ENCODE peak calls at places on chromosome 10, in seven cellular contexts. One of them, this sample, is unnamed.

GRCh38 chr10:4670737-4671136 is 155.3 kb upstream of the AKR1E2 start:
- DNase-seq in GM06990: no peak
- DNase-seq in retinal pigment epithelial cell: no peak
- DNase-seq in LHCN-M2: peak
- DNase-seq in heart right ventricle: no peak
- DNase-seq in H1: no peak
- DNase-seq in Daoy: no peak
- DNase-seq in this sample: no peak

GRCh38 chr10:36559412-36559811 is 566.0 kb upstream of the ANKRD30A start:
- DNase-seq in GM06990: no peak
- DNase-seq in retinal pigment epithelial cell: no peak
- DNase-seq in LHCN-M2: no peak
- DNase-seq in heart right ventricle: no peak
- DNase-seq in H1: no peak
- DNase-seq in Daoy: no peak
- DNase-seq in this sample: no peak

GRCh38 chr10:32958992-32959703 is 1.1 kb upstream of the ITGB1 start:
- DNase-seq in GM06990: peak
- DNase-seq in retinal pigment epithelial cell: no peak
- DNase-seq in LHCN-M2: peak
- DNase-seq in heart right ventricle: no peak
- DNase-seq in H1: no peak
- DNase-seq in Daoy: no peak
- DNase-seq in this sample: peak

GRCh38 chr10:6069101-6069931 is 7.1 kb upstream of the IL2RA start:
- DNase-seq in GM06990: no peak
- DNase-seq in retinal pigment epithelial cell: no peak
- DNase-seq in LHCN-M2: peak
- DNase-seq in heart right ventricle: no peak
- DNase-seq in H1: no peak
- DNase-seq in Daoy: peak
- DNase-seq in this sample: no peak

GRCh38 chr10:77289790-77290189 is 347.8 kb downstream of the KCNMA1 start:
- DNase-seq in GM06990: no peak
- DNase-seq in retinal pigment epithelial cell: no peak
- DNase-seq in LHCN-M2: no peak
- DNase-seq in heart right ventricle: no peak
- DNase-seq in H1: no peak
- DNase-seq in Daoy: peak
- DNase-seq in this sample: no peak

GRCh38 chr10:93080350-93081046 is 6.8 kb downstream of the CYP26A1 start:
- DNase-seq in GM06990: no peak
- DNase-seq in retinal pigment epithelial cell: no peak
- DNase-seq in LHCN-M2: peak
- DNase-seq in heart right ventricle: peak
- DNase-seq in H1: no peak
- DNase-seq in Daoy: no peak
- DNase-seq in this sample: peak

GRCh38 chr10:132788180-132788830 is 2.4 kb upstream of the NKX6-2 start:
- DNase-seq in GM06990: peak
- DNase-seq in retinal pigment epithelial cell: no peak
- DNase-seq in LHCN-M2: peak
- DNase-seq in heart right ventricle: no peak
- DNase-seq in H1: no peak
- DNase-seq in Daoy: peak
- DNase-seq in this sample: peak

GRCh38 chr10:19908991-19909699 is 92.9 kb downstream of the PLXDC2 start:
- DNase-seq in GM06990: no peak
- DNase-seq in retinal pigment epithelial cell: no peak
- DNase-seq in LHCN-M2: peak
- DNase-seq in heart right ventricle: no peak
- DNase-seq in H1: no peak
- DNase-seq in Daoy: no peak
- DNase-seq in this sample: no peak

GRCh38 chr10:43076311-43076875 is 476 bp upstream of the RET start:
- DNase-seq in GM06990: no peak
- DNase-seq in retinal pigment epithelial cell: no peak
- DNase-seq in LHCN-M2: no peak
- DNase-seq in heart right ventricle: peak
- DNase-seq in H1: no peak
- DNase-seq in Daoy: peak
- DNase-seq in this sample: no peak

GRCh38 chr10:130689743-130690626 is 553.8 kb downstream of the GLRX3 start:
- DNase-seq in GM06990: no peak
- DNase-seq in retinal pigment epithelial cell: no peak
- DNase-seq in LHCN-M2: no peak
- DNase-seq in heart right ventricle: no peak
- DNase-seq in H1: no peak
- DNase-seq in Daoy: no peak
- DNase-seq in this sample: no peak

GRCh38 chr10:103188853-103189252 is 4.2 kb downstream of the NT5C2 start:
- DNase-seq in GM06990: no peak
- DNase-seq in retinal pigment epithelial cell: peak
- DNase-seq in LHCN-M2: no peak
- DNase-seq in heart right ventricle: no peak
- DNase-seq in H1: no peak
- DNase-seq in Daoy: no peak
- DNase-seq in this sample: no peak

GRCh38 chr10:132368881-132369635 is 27.9 kb upstream of the PWWP2B start:
- DNase-seq in GM06990: no peak
- DNase-seq in retinal pigment epithelial cell: no peak
- DNase-seq in LHCN-M2: peak
- DNase-seq in heart right ventricle: no peak
- DNase-seq in H1: no peak
- DNase-seq in Daoy: no peak
- DNase-seq in this sample: no peak

GRCh38 chr10:130686680-130687300 is 550.6 kb downstream of the GLRX3 start:
- DNase-seq in GM06990: no peak
- DNase-seq in retinal pigment epithelial cell: no peak
- DNase-seq in LHCN-M2: no peak
- DNase-seq in heart right ventricle: no peak
- DNase-seq in H1: peak
- DNase-seq in Daoy: no peak
- DNase-seq in this sample: no peak

GRCh38 chr10:327889-328809 is 192.9 kb downstream of the ZMYND11 start:
- DNase-seq in GM06990: no peak
- DNase-seq in retinal pigment epithelial cell: no peak
- DNase-seq in LHCN-M2: no peak
- DNase-seq in heart right ventricle: no peak
- DNase-seq in H1: no peak
- DNase-seq in Daoy: no peak
- DNase-seq in this sample: no peak

GRCh38 chr10:119205926-119206602 is 1.3 kb upstream of the GRK5 start:
- DNase-seq in GM06990: no peak
- DNase-seq in retinal pigment epithelial cell: no peak
- DNase-seq in LHCN-M2: no peak
- DNase-seq in heart right ventricle: peak
- DNase-seq in H1: no peak
- DNase-seq in Daoy: peak
- DNase-seq in this sample: peak

GRCh38 chr10:48464121-48464870 is 140.6 kb downstream of the ARHGAP22 start:
- DNase-seq in GM06990: no peak
- DNase-seq in retinal pigment epithelial cell: no peak
- DNase-seq in LHCN-M2: no peak
- DNase-seq in heart right ventricle: no peak
- DNase-seq in H1: no peak
- DNase-seq in Daoy: no peak
- DNase-seq in this sample: no peak

GRCh38 chr10:103890194-103890658 is 27.8 kb downstream of the STN1 start:
- DNase-seq in GM06990: no peak
- DNase-seq in retinal pigment epithelial cell: no peak
- DNase-seq in LHCN-M2: no peak
- DNase-seq in heart right ventricle: no peak
- DNase-seq in H1: no peak
- DNase-seq in Daoy: peak
- DNase-seq in this sample: no peak

GRCh38 chr10:104293021-104293420 is 24.0 kb downstream of the GSTO2 start:
- DNase-seq in GM06990: no peak
- DNase-seq in retinal pigment epithelial cell: no peak
- DNase-seq in LHCN-M2: peak
- DNase-seq in heart right ventricle: no peak
- DNase-seq in H1: no peak
- DNase-seq in Daoy: no peak
- DNase-seq in this sample: no peak

GRCh38 chr10:103666109-103666508 is 172.6 kb downstream of the NEURL1 start:
- DNase-seq in GM06990: no peak
- DNase-seq in retinal pigment epithelial cell: no peak
- DNase-seq in LHCN-M2: peak
- DNase-seq in heart right ventricle: no peak
- DNase-seq in H1: no peak
- DNase-seq in Daoy: peak
- DNase-seq in this sample: no peak

GRCh38 chr10:102120987-102121738 is 995 bp upstream of the LDB1 start:
- DNase-seq in GM06990: no peak
- DNase-seq in retinal pigment epithelial cell: no peak
- DNase-seq in LHCN-M2: peak
- DNase-seq in heart right ventricle: peak
- DNase-seq in H1: peak
- DNase-seq in Daoy: peak
- DNase-seq in this sample: no peak

GRCh38 chr10:31664803-31665202 is 263.8 kb downstream of the ARHGAP12 start:
- DNase-seq in GM06990: no peak
- DNase-seq in retinal pigment epithelial cell: no peak
- DNase-seq in LHCN-M2: peak
- DNase-seq in heart right ventricle: peak
- DNase-seq in H1: no peak
- DNase-seq in Daoy: no peak
- DNase-seq in this sample: no peak

GRCh38 chr10:73647211-73647874 is 6.1 kb upstream of the MYOZ1 start:
- DNase-seq in GM06990: no peak
- DNase-seq in retinal pigment epithelial cell: no peak
- DNase-seq in LHCN-M2: no peak
- DNase-seq in heart right ventricle: peak
- DNase-seq in H1: peak
- DNase-seq in Daoy: no peak
- DNase-seq in this sample: peak

GRCh38 chr10:25176421-25176968 is 1.7 kb downstream of the GPR158 start:
- DNase-seq in GM06990: peak
- DNase-seq in retinal pigment epithelial cell: no peak
- DNase-seq in LHCN-M2: no peak
- DNase-seq in heart right ventricle: no peak
- DNase-seq in H1: no peak
- DNase-seq in Daoy: peak
- DNase-seq in this sample: peak

GRCh38 chr10:114876169-114876568 is 54.6 kb downstream of the FHIP2A start:
- DNase-seq in GM06990: no peak
- DNase-seq in retinal pigment epithelial cell: no peak
- DNase-seq in LHCN-M2: no peak
- DNase-seq in heart right ventricle: no peak
- DNase-seq in H1: no peak
- DNase-seq in Daoy: no peak
- DNase-seq in this sample: no peak

This sample was measured in GM13976.